ENCODE peak calls at places on chromosomes 16 and 17, in six cellular contexts. X is effector memory CD4-positive, alpha-beta T cell; J is stromal cell of bone marrow; K is hepatocyte; O is activated CD8-positive, alpha-beta memory T cell treated with anti-CD3 and anti-CD28 coated beads for 1 hour; U is naive thymus-derived CD4-positive, alpha-beta T cell. H is an unnamed sample.

GRCh38 chr16:22638393-22639206 is 127.9 kb downstream of the NPIPB5 start:
- DNase-seq in X (no peak), U (no peak), K (no peak), J (peak), O (no peak), H (no peak)

GRCh38 chr17:82350182-82351030 is 8.6 kb upstream of the TEX19 start:
- DNase-seq in U (no peak), X (no peak), O (no peak), J (no peak), K (no peak), H (no peak)

GRCh38 chr17:12744298-12744697 is 45.0 kb upstream of the ARHGAP44 start:
- DNase-seq in J (no peak), O (no peak), X (no peak), U (no peak), K (no peak), H (no peak)

GRCh38 chr17:41131979-41132378 is 8.0 kb upstream of the KRTAP4-12 start:
- DNase-seq in U (no peak), X (no peak), K (no peak), O (no peak), J (no peak), H (no peak)

GRCh38 chr16:57815987-57816745 is 13.9 kb upstream of the KIFC3 start:
- DNase-seq in O (no peak), X (peak), U (no peak), K (peak), J (peak), H (peak)

GRCh38 chr16:57411362-57411976 is 6.9 kb downstream of the CCL17 start:
- DNase-seq in X (no peak), J (no peak), K (no peak), U (no peak), O (no peak), H (no peak)

GRCh38 chr16:85028638-85029412 is 1.2 kb downstream of the KIAA0513 start:
- DNase-seq in U (peak), X (peak), O (peak), K (peak), J (peak), H (no peak)

GRCh38 chr17:81566461-81567126 is 14.4 kb upstream of the FAAP100 start:
- DNase-seq in U (no peak), J (peak), X (no peak), K (peak), O (no peak), H (no peak)

GRCh38 chr16:66035096-66035495 is 331.4 kb upstream of the CDH5 start:
- DNase-seq in K (no peak), O (no peak), J (no peak), X (no peak), U (no peak), H (no peak)

GRCh38 chr17:78408476-78409020 is 30.1 kb downstream of the PGS1 start:
- DNase-seq in X (no peak), U (no peak), O (no peak), K (no peak), J (no peak), H (no peak)

GRCh38 chr17:45147102-45147580 is 1.1 kb upstream of the HEXIM1 start:
- DNase-seq in J (peak), O (no peak), K (peak), U (no peak), X (no peak), H (no peak)

GRCh38 chr17:82344175-82344907 is 10.8 kb upstream of the SECTM1 start:
- DNase-seq in J (no peak), X (no peak), U (no peak), O (no peak), K (no peak), H (no peak)

GRCh38 chr16:27726621-27727275 is 176.8 kb downstream of the KATNIP start:
- DNase-seq in O (no peak), X (no peak), K (no peak), U (no peak), J (peak), H (no peak)

GRCh38 chr16:89678258-89678657 is 8.2 kb upstream of the CDK10 start:
- DNase-seq in X (no peak), O (no peak), U (no peak), K (no peak), J (no peak), H (no peak)

GRCh38 chr17:29682987-29683386 is 60.3 kb upstream of the CORO6 start:
- DNase-seq in O (no peak), J (no peak), K (no peak), X (no peak), U (no peak), H (no peak)

GRCh38 chr17:51200846-51201245 is 34.6 kb downstream of the NME2 start:
- DNase-seq in O (no peak), K (no peak), J (no peak), X (no peak), U (no peak), H (no peak)

GRCh38 chr17:45581860-45582259 is 91.3 kb upstream of the PLEKHM1 start:
- DNase-seq in O (no peak), U (no peak), K (no peak), J (no peak), X (no peak), H (no peak)

GRCh38 chr17:21419299-21420239 is 43.4 kb downstream of the KCNJ12 start:
- DNase-seq in O (no peak), K (no peak), X (no peak), J (no peak), U (peak), H (no peak)

GRCh38 chr17:77125432-77125901 is 15.3 kb upstream of the SEC14L1 start:
- DNase-seq in X (no peak), K (no peak), O (no peak), J (no peak), U (no peak), H (no peak)

GRCh38 chr17:57696050-57696449 is 49.0 kb downstream of the CCDC182 start:
- DNase-seq in U (no peak), O (no peak), J (no peak), K (no peak), X (no peak), H (no peak)

GRCh38 chr16:67877064-67877463 is 4.2 kb downstream of the EDC4 start:
- DNase-seq in K (no peak), U (no peak), J (no peak), X (no peak), O (no peak), H (no peak)

GRCh38 chr17:11712445-11712844 is 114.2 kb downstream of the DNAH9 start:
- DNase-seq in O (no peak), J (no peak), X (no peak), U (no peak), K (no peak), H (no peak)

GRCh38 chr17:15999974-16000827 is 577 bp downstream of the TTC19 start:
- DNase-seq in X (no peak), K (peak), U (peak), O (no peak), J (no peak), H (no peak)

GRCh38 chr16:85384831-85385462 is 228.2 kb upstream of the GSE1 start:
- DNase-seq in O (no peak), K (peak), X (no peak), U (no peak), J (no peak), H (no peak)

GRCh38 chr17:63919311-63919723 is 678 bp upstream of the GH1 start:
- DNase-seq in X (peak), J (peak), K (peak), O (peak), U (peak), H (no peak)

GRCh38 chr16:19923396-19923795 is 38.7 kb upstream of the GPRC5B start:
- DNase-seq in O (no peak), K (peak), U (no peak), X (no peak), J (no peak), H (no peak)

GRCh38 chr16:10906482-10906881 is 29.5 kb downstream of the CIITA start:
- DNase-seq in K (no peak), O (no peak), U (no peak), X (no peak), J (no peak), H (no peak)

GRCh38 chr16:23466162-23466885 is 13.3 kb upstream of the COG7 start:
- DNase-seq in K (no peak), X (no peak), J (peak), U (no peak), O (no peak), H (no peak)

H was measured in esophagus squamous epithelium.